ENCODE peak calls at places on chromosomes 13 and 19, in four cellular contexts. G is tibial nerve, W is lower lobe of right lung, T is body of pancreas. A is an unnamed sample. For H3K9me3, the result is how much of the 10 kb centered on the place peaks cover.

GRCh38 chr13:46636451-46636850 is 83.5 kb downstream of the LRCH1 start:
- DNase-seq in G (no peak), W (no peak), T (no peak), A (no peak)

GRCh38 chr19:17616961-17617806 is 61.7 kb downstream of the COLGALT1 start:
- DNase-seq in G (no peak), W (no peak), T (no peak), A (no peak)

GRCh38 chr13:110628952-110629701 is 13.8 kb downstream of the NAXD start:
- DNase-seq in G (no peak), W (peak), T (no peak), A (no peak)

GRCh38 chr13:91557328-91557727 is 158.9 kb downstream of the GPC5 start:
- DNase-seq in G (no peak), W (no peak), T (no peak), A (no peak)

GRCh38 chr13:61477619-61478018 is 62.0 kb upstream of the PCDH20 start:
- DNase-seq in G (no peak), W (no peak), T (no peak), A (no peak)

GRCh38 chr13:114068723-114069322 is 63.6 kb downstream of the RASA3 start:
- DNase-seq in G (peak), W (no peak), T (peak), A (no peak)

GRCh38 chr13:30845297-30846214 is 60.5 kb upstream of the MEDAG start:
- DNase-seq in G (no peak), W (no peak), T (no peak), A (no peak)

GRCh38 chr13:24672141-24673132 is 7.8 kb upstream of the ATP12A start:
- DNase-seq in G (no peak), W (no peak), T (no peak), A (no peak)

GRCh38 chr13:94228781-94229180 is 250.7 kb downstream of the DCT start:
- DNase-seq in G (no peak), W (no peak), T (no peak), A (no peak)

GRCh38 chr13:43300817-43301216 is 277.4 kb downstream of the DNAJC15 start:
- DNase-seq in G (no peak), W (no peak), T (no peak), A (no peak)

GRCh38 chr19:38617764-38618589 is at the start of gene MAP4K1:
- DNase-seq in G (no peak), W (peak), T (peak), A (peak)

GRCh38 chr13:80037505-80037888 is 303.4 kb downstream of the SPRY2 start:
- DNase-seq in G (no peak), W (no peak), T (no peak), A (no peak)

GRCh38 chr19:29098863-29099481 is 114.0 kb downstream of the UQCRFS1 start:
- DNase-seq in G (peak), W (peak), T (peak), A (peak)

GRCh38 chr13:24180743-24181384 is 20.3 kb downstream of the SPATA13 start:
- DNase-seq in G (no peak), W (no peak), T (no peak), A (no peak)

GRCh38 chr19:34480971-34481821 is at the start of gene WTIP:
- DNase-seq in G (peak), W (peak), T (peak), A (peak)

GRCh38 chr13:19634129-19634740 is 776 bp downstream of the MPHOSPH8 start:
- DNase-seq in G (no peak), W (no peak), T (peak), A (no peak)

GRCh38 chr13:39840201-39840600 is 184.7 kb downstream of the COG6 start:
- DNase-seq in G (peak), W (no peak), T (no peak), A (no peak)

GRCh38 chr19:48287748-48288147 is 17.9 kb downstream of the ZNF114 start:
- DNase-seq in G (no peak), W (no peak), T (no peak), A (no peak)

GRCh38 chr13:95005300-95005699 is 293.0 kb upstream of the SOX21 start:
- DNase-seq in G (no peak), W (no peak), T (no peak), A (no peak)

GRCh38 chr19:31141301-31141700 is 207.9 kb downstream of the TSHZ3 start:
- DNase-seq in G (no peak), W (no peak), T (no peak), A (no peak)

GRCh38 chr19:2034729-2035589 is 16.1 kb downstream of the MKNK2 start:
- DNase-seq in G (peak), W (peak), T (peak), A (peak)

GRCh38 chr19:35337984-35338296 is 9.0 kb downstream of the CD22 start:
- DNase-seq in G (no peak), W (no peak), T (no peak), A (no peak)

GRCh38 chr13:44449999-44450821 is 76.6 kb downstream of the SERP2 start:
- DNase-seq in G (no peak), W (no peak), T (no peak), A (no peak)

GRCh38 chr19:38213911-38214625 is 10.0 kb downstream of the DPF1 start:
- DNase-seq in G (no peak), W (no peak), T (no peak), A (no peak)

GRCh38 chr13:30409911-30410704 is 12.2 kb upstream of the UBE2L5 start:
- DNase-seq in G (no peak), W (no peak), T (peak), A (no peak)

GRCh38 chr13:44142911-44143665 is 230.5 kb upstream of the SERP2 start:
- DNase-seq in G (no peak), W (no peak), T (no peak), A (no peak)

GRCh38 chr13:99968521-99969367 is 2.8 kb downstream of the ZIC5 start:
- DNase-seq in G (no peak), W (no peak), T (no peak), A (no peak)

GRCh38 chr19:38035515-38036495 is 128.8 kb downstream of the SIPA1L3 start:
- DNase-seq in G (no peak), W (no peak), T (no peak), A (peak)

GRCh38 chr13:106117035-106117434 is 418.4 kb downstream of the EFNB2 start:
- DNase-seq in G (no peak), W (no peak), T (no peak), A (no peak)

DNA sequence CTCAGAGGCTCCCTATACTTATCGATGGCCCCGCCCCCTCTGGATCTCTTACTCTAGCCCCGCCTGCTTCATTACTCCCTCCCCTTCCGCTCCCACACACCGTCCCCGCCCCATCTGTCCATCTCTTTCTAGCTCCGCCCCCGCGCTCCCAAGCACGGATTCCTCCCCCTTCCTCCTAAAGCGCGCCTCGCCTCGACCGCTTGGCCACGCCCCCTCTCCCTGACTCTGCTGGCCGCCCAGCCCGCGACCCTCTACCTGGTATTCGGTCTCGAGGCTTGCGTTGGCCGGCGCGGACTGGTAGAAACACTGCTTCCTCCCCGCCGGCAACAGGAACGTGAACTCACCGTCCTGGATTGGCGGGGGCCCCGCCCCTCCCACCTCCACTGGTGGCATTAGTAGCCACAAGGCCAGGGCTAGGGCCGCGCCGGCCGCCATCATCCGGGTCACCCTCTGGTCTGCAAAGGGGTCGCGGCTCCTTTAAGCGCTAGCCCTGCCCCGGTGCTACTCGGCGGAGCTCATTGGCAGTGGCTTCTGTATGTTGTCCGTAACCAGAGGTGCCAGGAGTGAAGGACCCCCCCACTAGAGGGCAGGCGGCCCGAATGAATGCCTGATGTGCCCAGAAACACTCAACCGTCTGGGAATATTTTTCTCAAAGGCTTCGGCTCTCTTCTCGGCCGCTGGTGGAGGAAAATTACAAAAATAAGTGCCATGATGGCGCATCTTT is at the start of gene TMED1:
- DNase-seq in G (peak), W (peak), T (peak), A (peak)
- TF ChIP-seq CTCF in G (peak), W (peak), T (peak), A (peak)

DNA sequence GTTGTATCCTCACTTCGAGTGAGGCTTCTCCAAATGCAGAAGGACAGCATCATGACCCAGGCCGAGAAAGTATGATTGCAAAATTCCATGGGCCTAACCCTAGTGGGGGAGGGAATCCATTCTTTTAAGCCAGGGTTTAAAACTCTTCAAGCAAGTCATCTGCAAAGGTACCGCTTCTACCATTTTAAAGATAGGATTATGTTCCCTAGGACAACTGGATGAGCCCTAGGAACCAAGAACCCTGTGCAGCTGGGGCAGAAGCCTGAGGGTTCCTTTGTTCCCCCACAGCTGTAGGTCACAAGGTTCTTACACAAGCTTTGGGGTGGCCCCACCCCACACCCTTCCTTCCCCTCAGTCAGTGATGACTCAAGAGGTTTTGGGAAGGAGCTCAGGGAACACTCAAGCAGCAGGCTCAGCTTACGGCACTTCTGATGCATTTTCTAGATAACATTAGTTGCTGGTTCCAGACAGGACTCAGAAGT is 13.5 kb downstream of the ARL11 start:
- DNase-seq in G (peak), W (peak), T (peak), A (peak)
- H3K27ac ChIP-seq in G (peak), W (peak), T (peak), A (no peak)

GRCh38 chr19:54724142-54724541 is at the start of gene KIR3DL3:
- DNase-seq in G (no peak), W (no peak), T (no peak), A (no peak)
- H3K9me3 ChIP-seq in G (under half), W (under half), T (under half), A (under half)

GRCh38 chr13:20869540-20869939 is 33.0 kb downstream of the XPO4 start:
- DNase-seq in G (no peak), W (no peak), T (no peak), A (no peak)
- TF ChIP-seq CTCF in G (no peak), W (peak), T (no peak), A (peak)

DNA sequence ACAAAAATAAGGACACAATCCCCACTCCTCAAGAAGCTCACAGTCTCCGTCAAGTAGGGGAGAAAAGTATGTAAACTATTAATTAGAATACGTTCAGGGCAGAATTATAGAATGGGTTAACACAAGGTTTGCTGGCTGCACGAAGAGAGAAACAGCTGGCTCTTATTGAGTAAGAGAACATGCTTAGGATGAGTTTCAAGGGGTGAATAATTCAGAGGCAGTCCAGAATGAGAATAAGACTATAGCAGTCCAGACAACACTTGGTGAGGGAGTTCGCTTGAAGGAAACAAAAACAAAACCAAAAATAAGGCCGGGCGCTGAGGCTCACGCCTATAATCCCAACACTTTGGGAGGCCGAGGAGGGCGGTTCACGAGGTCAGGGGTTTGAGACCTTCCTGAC is 61.9 kb downstream of the THSD1 start:
- DNase-seq in G (no peak), W (no peak), T (no peak), A (no peak)
- H3K27ac ChIP-seq in G (no peak), W (peak), T (no peak), A (no peak)

A was measured in psoas muscle.